ENCODE peak calls at places on chromosome 10, in five cellular contexts. R is activated CD8-positive, alpha-beta memory T cell treated with anti-CD3 and anti-CD28 coated beads, Interleukin-2, amount 10 ng/mL, durations not matched to agents 7 days and 5 days; Y is activated CD4-positive, alpha-beta T cell treated with anti-CD3 and anti-CD28 coated beads, Interleukin-2, amount 50 U/mL, for 24 hours; D is astrocyte of the spinal cord; K is NCI-H69. W is an unnamed sample.
A peak's percentile ranks its signal among the peaks of the same experiment; 100 is the strongest.

GRCh38 chr10:119680668-119681070 is 29.5 kb downstream of the BAG3 start:
- DNase-seq in R (no peak), Y (no peak), D (peak; percentile 54), K (no peak), W (peak; percentile 71)

GRCh38 chr10:77505431-77506334 is 131.9 kb downstream of the KCNMA1 start:
- DNase-seq in R (no peak), Y (no peak), D (peak; percentile 93), K (no peak), W (peak; percentile 80)

GRCh38 chr10:70742537-70743429 is 42.4 kb downstream of the TBATA start:
- DNase-seq in R (peak; percentile 54), Y (no peak), D (peak; percentile 78), K (no peak), W (peak; percentile 59)

GRCh38 chr10:50990568-50991495 is 83.5 kb upstream of the PRKG1 start:
- DNase-seq in R (no peak), Y (no peak), D (peak; percentile 73), K (peak; percentile 40), W (peak; percentile 65)

GRCh38 chr10:28970231-28970630 is 292.9 kb downstream of the BAMBI start:
- DNase-seq in R (no peak), Y (no peak), D (peak; percentile 64), K (no peak), W (no peak)

GRCh38 chr10:11454958-11455566 is 156.4 kb downstream of the USP6NL start:
- DNase-seq in R (no peak), Y (no peak), D (no peak), K (peak; percentile 0), W (no peak)

GRCh38 chr10:3636356-3637181 is 148.4 kb downstream of the KLF6 start:
- DNase-seq in R (no peak), Y (no peak), D (no peak), K (peak; percentile 98), W (no peak)

GRCh38 chr10:44647877-44648542 is 263.1 kb upstream of the CXCL12 start:
- DNase-seq in R (no peak), Y (no peak), D (peak; percentile 30), K (no peak), W (peak; percentile 12)

GRCh38 chr10:131198401-131198800 is 113.1 kb downstream of the TCERG1L start:
- DNase-seq in R (no peak), Y (no peak), D (no peak), K (no peak), W (no peak)

GRCh38 chr10:76035728-76036409 is 604.4 kb downstream of the LRMDA start:
- DNase-seq in R (no peak), Y (no peak), D (no peak), K (peak; percentile 23), W (no peak)

GRCh38 chr10:126972622-126973414 is 67.6 kb downstream of the DOCK1 start:
- DNase-seq in R (no peak), Y (no peak), D (peak; percentile 94), K (no peak), W (peak; percentile 74)

GRCh38 chr10:35058134-35058533 is 32.0 kb downstream of the CUL2 start:
- DNase-seq in R (no peak), Y (no peak), D (peak; percentile 93), K (no peak), W (peak; percentile 78)

GRCh38 chr10:62264702-62265436 is 3.8 kb downstream of the RTKN2 start:
- DNase-seq in R (no peak), Y (no peak), D (peak; percentile 94), K (peak; percentile 64), W (peak; percentile 67)

GRCh38 chr10:94490789-94491039 is 54.9 kb upstream of the HELLS start:
- DNase-seq in R (no peak), Y (no peak), D (no peak), K (peak; percentile 1), W (no peak)

GRCh38 chr10:20622522-20623270 is 274.4 kb downstream of the NEBL start:
- DNase-seq in R (no peak), Y (no peak), D (peak; percentile 73), K (peak; percentile 86), W (no peak)

GRCh38 chr10:33553951-33554571 is 219.6 kb upstream of the NRP1 start:
- DNase-seq in R (no peak), Y (no peak), D (no peak), K (peak; percentile 8), W (no peak)

GRCh38 chr10:78339251-78339650 is 305.6 kb downstream of the RPS24 start:
- DNase-seq in R (peak; percentile 19), Y (no peak), D (no peak), K (no peak), W (no peak)

GRCh38 chr10:44619975-44620374 is 235.1 kb upstream of the CXCL12 start:
- DNase-seq in R (no peak), Y (no peak), D (no peak), K (no peak), W (no peak)

GRCh38 chr10:133415752-133416151 is 8.7 kb downstream of the SPRN start:
- DNase-seq in R (no peak), Y (no peak), D (no peak), K (no peak), W (no peak)

GRCh38 chr10:36493511-36493880 is 631.9 kb upstream of the ANKRD30A start:
- DNase-seq in R (no peak), Y (no peak), D (peak; percentile 56), K (no peak), W (peak; percentile 27)

GRCh38 chr10:119754085-119754484 is 28.2 kb downstream of the INPP5F start:
- DNase-seq in R (no peak), Y (no peak), D (no peak), K (peak; percentile 70), W (no peak)

GRCh38 chr10:77635402-77636227 is 2.0 kb downstream of the KCNMA1 start:
- DNase-seq in R (no peak), Y (no peak), D (no peak), K (peak; percentile 56), W (peak; percentile 30)

GRCh38 chr10:60661627-60662026 is 116.7 kb upstream of the CDK1 start:
- DNase-seq in R (no peak), Y (no peak), D (peak; percentile 81), K (no peak), W (peak; percentile 75)

GRCh38 chr10:79072994-79073654 is 4.4 kb downstream of the ZMIZ1 start:
- DNase-seq in R (no peak), Y (no peak), D (no peak), K (peak; percentile 8), W (no peak)

GRCh38 chr10:35394411-35394851 is 58.1 kb downstream of the CCNY start:
- DNase-seq in R (no peak), Y (no peak), D (no peak), K (no peak), W (no peak)

GRCh38 chr10:110361800-110362456 is 57.2 kb upstream of the SMNDC1 start:
- DNase-seq in R (no peak), Y (no peak), D (no peak), K (no peak), W (no peak)

GRCh38 chr10:78642261-78642660 is 426.5 kb upstream of the ZMIZ1 start:
- DNase-seq in R (no peak), Y (no peak), D (no peak), K (no peak), W (no peak)

GRCh38 chr10:18582803-18583202 is 68.6 kb downstream of the NSUN6 start:
- DNase-seq in R (peak; percentile 68), Y (no peak), D (peak; percentile 18), K (no peak), W (peak; percentile 7)

GRCh38 chr10:43265799-43266721 is 805 bp downstream of the RASGEF1A start:
- DNase-seq in R (peak; percentile 68), Y (no peak), D (no peak), K (no peak), W (peak; percentile 24)

GRCh38 chr10:22244001-22244400 is 26.2 kb upstream of the EBLN1 start:
- DNase-seq in R (no peak), Y (no peak), D (no peak), K (peak; percentile 13), W (no peak)

GRCh38 chr10:23120001-23120934 is 24.9 kb downstream of the MSRB2 start:
- DNase-seq in R (no peak), Y (no peak), D (no peak), K (no peak), W (no peak)

GRCh38 chr10:94076325-94076841 is 82.7 kb downstream of the PLCE1 start:
- DNase-seq in R (no peak), Y (no peak), D (peak; percentile 81), K (no peak), W (peak; percentile 15)

GRCh38 chr10:28250782-28251181 is 52.1 kb downstream of the MPP7 start:
- DNase-seq in R (no peak), Y (no peak), D (peak; percentile 53), K (no peak), W (no peak)

GRCh38 chr10:71323407-71323806 is 4.3 kb downstream of the SLC29A3 start:
- DNase-seq in R (no peak), Y (no peak), D (no peak), K (peak; percentile 12), W (peak; percentile 17)

GRCh38 chr10:15678851-15679250 is 40.9 kb downstream of the ITGA8 start:
- DNase-seq in R (no peak), Y (no peak), D (no peak), K (no peak), W (no peak)

GRCh38 chr10:15035385-15036301 is 8.1 kb upstream of the OLAH start:
- DNase-seq in R (no peak), Y (no peak), D (peak; percentile 93), K (no peak), W (peak; percentile 89)